ENCODE peak calls at places on chromosomes 7 and 10, in six cellular contexts. One of them, this sample, is unnamed.

GRCh38 chr7:2553831-2554581 is 1.3 kb downstream of the BRAT1 start:
- DNase-seq in IMR-90: no peak
- DNase-seq in H9: no peak
- DNase-seq in neuronal stem cell: no peak
- DNase-seq in H1: no peak
- DNase-seq in mesenchymal stem cell: no peak
- DNase-seq in this sample: no peak

GRCh38 chr7:42389697-42390096 is 152.7 kb upstream of the GLI3 start:
- DNase-seq in IMR-90: no peak
- DNase-seq in H9: no peak
- DNase-seq in neuronal stem cell: no peak
- DNase-seq in H1: no peak
- DNase-seq in mesenchymal stem cell: no peak
- DNase-seq in this sample: no peak

GRCh38 chr10:43861966-43862751 is 213.5 kb upstream of the ZNF32 start:
- DNase-seq in IMR-90: peak; percentile 96
- DNase-seq in H9: no peak
- DNase-seq in neuronal stem cell: no peak
- DNase-seq in H1: no peak
- DNase-seq in mesenchymal stem cell: peak; percentile 82
- DNase-seq in this sample: peak; percentile 31

GRCh38 chr10:7527468-7527867 is 116.6 kb upstream of the SFMBT2 start:
- DNase-seq in IMR-90: no peak
- DNase-seq in H9: no peak
- DNase-seq in neuronal stem cell: no peak
- DNase-seq in H1: no peak
- DNase-seq in mesenchymal stem cell: no peak
- DNase-seq in this sample: no peak

GRCh38 chr7:158740657-158741293 is 36.2 kb upstream of the NCAPG2 start:
- DNase-seq in IMR-90: peak; percentile 95
- DNase-seq in H9: no peak
- DNase-seq in neuronal stem cell: no peak
- DNase-seq in H1: no peak
- DNase-seq in mesenchymal stem cell: peak; percentile 94
- DNase-seq in this sample: no peak

GRCh38 chr10:30542001-30542861 is 87.3 kb downstream of the LYZL2 start:
- DNase-seq in IMR-90: no peak
- DNase-seq in H9: no peak
- DNase-seq in neuronal stem cell: no peak
- DNase-seq in H1: no peak
- DNase-seq in mesenchymal stem cell: no peak
- DNase-seq in this sample: peak; percentile 43

GRCh38 chr10:44938938-44939337 is 20.7 kb upstream of the RASSF4 start:
- DNase-seq in IMR-90: no peak
- DNase-seq in H9: no peak
- DNase-seq in neuronal stem cell: no peak
- DNase-seq in H1: no peak
- DNase-seq in mesenchymal stem cell: no peak
- DNase-seq in this sample: no peak

GRCh38 chr10:93656155-93656554 is 43.8 kb downstream of the PDE6C start:
- DNase-seq in IMR-90: no peak
- DNase-seq in H9: no peak
- DNase-seq in neuronal stem cell: no peak
- DNase-seq in H1: no peak
- DNase-seq in mesenchymal stem cell: no peak
- DNase-seq in this sample: no peak

GRCh38 chr10:92354587-92354986 is 63.6 kb downstream of the MARCHF5 start:
- DNase-seq in IMR-90: no peak
- DNase-seq in H9: no peak
- DNase-seq in neuronal stem cell: no peak
- DNase-seq in H1: no peak
- DNase-seq in mesenchymal stem cell: no peak
- DNase-seq in this sample: no peak

GRCh38 chr7:130489140-130489967 is 2.5 kb upstream of the MEST start:
- DNase-seq in IMR-90: peak; percentile 85
- DNase-seq in H9: no peak
- DNase-seq in neuronal stem cell: no peak
- DNase-seq in H1: no peak
- DNase-seq in mesenchymal stem cell: peak; percentile 78
- DNase-seq in this sample: peak; percentile 94

GRCh38 chr10:105023223-105023622 is 382.1 kb downstream of the SORCS3 start:
- DNase-seq in IMR-90: no peak
- DNase-seq in H9: no peak
- DNase-seq in neuronal stem cell: no peak
- DNase-seq in H1: no peak
- DNase-seq in mesenchymal stem cell: no peak
- DNase-seq in this sample: no peak

GRCh38 chr10:112904000-112904399 is 46.0 kb upstream of the TCF7L2 start:
- DNase-seq in IMR-90: peak; percentile 60
- DNase-seq in H9: no peak
- DNase-seq in neuronal stem cell: no peak
- DNase-seq in H1: no peak
- DNase-seq in mesenchymal stem cell: peak; percentile 10
- DNase-seq in this sample: peak; percentile 7

GRCh38 chr7:95608344-95609173 is 12.2 kb upstream of the PDK4 start:
- DNase-seq in IMR-90: peak; percentile 93
- DNase-seq in H9: peak; percentile 57
- DNase-seq in neuronal stem cell: peak; percentile 9
- DNase-seq in H1: no peak
- DNase-seq in mesenchymal stem cell: peak; percentile 99
- DNase-seq in this sample: peak; percentile 100

GRCh38 chr7:139915301-139915863 is 86.3 kb downstream of the TBXAS1 start:
- DNase-seq in IMR-90: peak; percentile 90
- DNase-seq in H9: no peak
- DNase-seq in neuronal stem cell: no peak
- DNase-seq in H1: no peak
- DNase-seq in mesenchymal stem cell: no peak
- DNase-seq in this sample: no peak

GRCh38 chr10:31770307-31770902 is 158.2 kb downstream of the ARHGAP12 start:
- DNase-seq in IMR-90: no peak
- DNase-seq in H9: no peak
- DNase-seq in neuronal stem cell: no peak
- DNase-seq in H1: no peak
- DNase-seq in mesenchymal stem cell: no peak
- DNase-seq in this sample: peak; percentile 64

GRCh38 chr10:28664369-28664740 is 13.0 kb upstream of the BAMBI start:
- DNase-seq in IMR-90: peak; percentile 79
- DNase-seq in H9: no peak
- DNase-seq in neuronal stem cell: no peak
- DNase-seq in H1: no peak
- DNase-seq in mesenchymal stem cell: peak; percentile 88
- DNase-seq in this sample: peak; percentile 63

GRCh38 chr7:7103343-7104313 is 78.7 kb upstream of the C1GALT1 start:
- DNase-seq in IMR-90: peak; percentile 74
- DNase-seq in H9: no peak
- DNase-seq in neuronal stem cell: no peak
- DNase-seq in H1: no peak
- DNase-seq in mesenchymal stem cell: peak; percentile 68
- DNase-seq in this sample: no peak

GRCh38 chr10:120897343-120897742 is 46.2 kb downstream of the WDR11 start:
- DNase-seq in IMR-90: peak; percentile 5
- DNase-seq in H9: no peak
- DNase-seq in neuronal stem cell: no peak
- DNase-seq in H1: no peak
- DNase-seq in mesenchymal stem cell: peak; percentile 30
- DNase-seq in this sample: peak; percentile 61

GRCh38 chr10:10293431-10293830 is 724.2 kb upstream of the CELF2 start:
- DNase-seq in IMR-90: no peak
- DNase-seq in H9: peak; percentile 62
- DNase-seq in neuronal stem cell: peak; percentile 20
- DNase-seq in H1: peak; percentile 9
- DNase-seq in mesenchymal stem cell: no peak
- DNase-seq in this sample: no peak

GRCh38 chr10:97426776-97427570 is 982 bp downstream of the PGAM1 start:
- DNase-seq in IMR-90: no peak
- DNase-seq in H9: no peak
- DNase-seq in neuronal stem cell: no peak
- DNase-seq in H1: no peak
- DNase-seq in mesenchymal stem cell: peak; percentile 61
- DNase-seq in this sample: peak; percentile 75

GRCh38 chr10:78515873-78516153 is 482.1 kb downstream of the RPS24 start:
- DNase-seq in IMR-90: no peak
- DNase-seq in H9: no peak
- DNase-seq in neuronal stem cell: no peak
- DNase-seq in H1: no peak
- DNase-seq in mesenchymal stem cell: no peak
- DNase-seq in this sample: no peak

GRCh38 chr7:45897042-45897690 is 8.9 kb downstream of the IGFBP1 start:
- DNase-seq in IMR-90: peak; percentile 70
- DNase-seq in H9: no peak
- DNase-seq in neuronal stem cell: no peak
- DNase-seq in H1: no peak
- DNase-seq in mesenchymal stem cell: peak; percentile 39
- DNase-seq in this sample: no peak

GRCh38 chr10:130029209-130029608 is 65.1 kb upstream of the EBF3 start:
- DNase-seq in IMR-90: no peak
- DNase-seq in H9: no peak
- DNase-seq in neuronal stem cell: no peak
- DNase-seq in H1: no peak
- DNase-seq in mesenchymal stem cell: no peak
- DNase-seq in this sample: no peak

GRCh38 chr7:351681-352480 is 61.9 kb downstream of the FOXL3 start:
- DNase-seq in IMR-90: no peak
- DNase-seq in H9: no peak
- DNase-seq in neuronal stem cell: no peak
- DNase-seq in H1: no peak
- DNase-seq in mesenchymal stem cell: no peak
- DNase-seq in this sample: no peak

DNA sequence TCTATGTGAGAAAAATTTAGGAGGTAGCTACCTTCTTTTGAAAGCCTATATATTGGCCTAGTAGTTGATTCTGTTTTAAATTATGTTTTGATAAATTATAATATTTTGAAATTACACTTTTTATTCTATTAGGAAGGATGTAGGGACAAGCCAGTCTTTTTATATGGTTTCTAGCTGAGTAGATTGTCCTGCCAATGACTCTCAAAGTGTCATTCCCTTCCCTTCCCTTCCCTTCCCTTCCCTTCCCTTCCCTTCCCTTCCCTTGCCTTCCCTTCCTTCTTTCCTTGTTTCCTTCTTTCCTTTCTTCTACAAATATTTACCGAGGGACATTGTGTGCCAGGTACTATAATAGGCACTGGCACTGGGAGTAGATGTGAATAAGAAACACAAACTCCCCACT is 99.7 kb upstream of the HDAC9 start:
- DNase-seq in IMR-90: no peak
- DNase-seq in H9: no peak
- DNase-seq in neuronal stem cell: no peak
- DNase-seq in H1: no peak
- DNase-seq in mesenchymal stem cell: no peak
- DNase-seq in this sample: no peak
- H3K14ac ChIP-seq in IMR-90: no peak overlapping the region
- H3K14ac ChIP-seq in H9: no peak overlapping the region
- H3K14ac ChIP-seq in neuronal stem cell: no peak overlapping the region
- H3K14ac ChIP-seq in H1: no peak overlapping the region
- H3K14ac ChIP-seq in mesenchymal stem cell: no peak overlapping the region
- H3K14ac ChIP-seq in this sample: no peak overlapping the region

GRCh38 chr10:102813734-102814455 is 23.3 kb downstream of the CYP17A1 start:
- DNase-seq in IMR-90: peak; percentile 37
- DNase-seq in H9: no peak
- DNase-seq in neuronal stem cell: no peak
- DNase-seq in H1: no peak
- DNase-seq in mesenchymal stem cell: no peak
- DNase-seq in this sample: peak; percentile 80
- H3K4me1 ChIP-seq in IMR-90: peaks cover 27% of the 10 kb centered on the region
- H3K4me1 ChIP-seq in H9: peaks cover 6% of the 10 kb centered on the region
- H3K4me1 ChIP-seq in neuronal stem cell: peaks cover 8% of the 10 kb centered on the region
- H3K4me1 ChIP-seq in H1: peaks cover 7% of the 10 kb centered on the region
- H3K4me1 ChIP-seq in mesenchymal stem cell: peaks cover 25% of the 10 kb centered on the region
- H3K4me1 ChIP-seq in this sample: peaks cover 30% of the 10 kb centered on the region

GRCh38 chr7:28510022-28510367 is 97.7 kb downstream of the CREB5 start:
- DNase-seq in IMR-90: no peak
- DNase-seq in H9: no peak
- DNase-seq in neuronal stem cell: no peak
- DNase-seq in H1: no peak
- DNase-seq in mesenchymal stem cell: no peak
- DNase-seq in this sample: no peak
- H3K14ac ChIP-seq in IMR-90: no peak overlapping the region
- H3K14ac ChIP-seq in H9: no peak overlapping the region
- H3K14ac ChIP-seq in neuronal stem cell: no peak overlapping the region
- H3K14ac ChIP-seq in H1: no peak overlapping the region
- H3K14ac ChIP-seq in mesenchymal stem cell: no peak overlapping the region
- H3K14ac ChIP-seq in this sample: no peak overlapping the region

GRCh38 chr10:80466724-80467326 is 12.7 kb downstream of the TSPAN14 start:
- DNase-seq in IMR-90: no peak
- DNase-seq in H9: no peak
- DNase-seq in neuronal stem cell: no peak
- DNase-seq in H1: no peak
- DNase-seq in mesenchymal stem cell: no peak
- DNase-seq in this sample: no peak

GRCh38 chr10:80463868-80464267 is 9.8 kb downstream of the TSPAN14 start:
- DNase-seq in IMR-90: no peak
- DNase-seq in H9: no peak
- DNase-seq in neuronal stem cell: no peak
- DNase-seq in H1: no peak
- DNase-seq in mesenchymal stem cell: no peak
- DNase-seq in this sample: no peak

GRCh38 chr10:80465839-80466590 is 11.9 kb downstream of the TSPAN14 start:
- DNase-seq in IMR-90: no peak
- DNase-seq in H9: no peak
- DNase-seq in neuronal stem cell: no peak
- DNase-seq in H1: no peak
- DNase-seq in mesenchymal stem cell: no peak
- DNase-seq in this sample: no peak

GRCh38 chr10:80462986-80463741 is 9.1 kb downstream of the TSPAN14 start:
- DNase-seq in IMR-90: peak; percentile 81
- DNase-seq in H9: no peak
- DNase-seq in neuronal stem cell: no peak
- DNase-seq in H1: no peak
- DNase-seq in mesenchymal stem cell: peak; percentile 84
- DNase-seq in this sample: no peak

DNA sequence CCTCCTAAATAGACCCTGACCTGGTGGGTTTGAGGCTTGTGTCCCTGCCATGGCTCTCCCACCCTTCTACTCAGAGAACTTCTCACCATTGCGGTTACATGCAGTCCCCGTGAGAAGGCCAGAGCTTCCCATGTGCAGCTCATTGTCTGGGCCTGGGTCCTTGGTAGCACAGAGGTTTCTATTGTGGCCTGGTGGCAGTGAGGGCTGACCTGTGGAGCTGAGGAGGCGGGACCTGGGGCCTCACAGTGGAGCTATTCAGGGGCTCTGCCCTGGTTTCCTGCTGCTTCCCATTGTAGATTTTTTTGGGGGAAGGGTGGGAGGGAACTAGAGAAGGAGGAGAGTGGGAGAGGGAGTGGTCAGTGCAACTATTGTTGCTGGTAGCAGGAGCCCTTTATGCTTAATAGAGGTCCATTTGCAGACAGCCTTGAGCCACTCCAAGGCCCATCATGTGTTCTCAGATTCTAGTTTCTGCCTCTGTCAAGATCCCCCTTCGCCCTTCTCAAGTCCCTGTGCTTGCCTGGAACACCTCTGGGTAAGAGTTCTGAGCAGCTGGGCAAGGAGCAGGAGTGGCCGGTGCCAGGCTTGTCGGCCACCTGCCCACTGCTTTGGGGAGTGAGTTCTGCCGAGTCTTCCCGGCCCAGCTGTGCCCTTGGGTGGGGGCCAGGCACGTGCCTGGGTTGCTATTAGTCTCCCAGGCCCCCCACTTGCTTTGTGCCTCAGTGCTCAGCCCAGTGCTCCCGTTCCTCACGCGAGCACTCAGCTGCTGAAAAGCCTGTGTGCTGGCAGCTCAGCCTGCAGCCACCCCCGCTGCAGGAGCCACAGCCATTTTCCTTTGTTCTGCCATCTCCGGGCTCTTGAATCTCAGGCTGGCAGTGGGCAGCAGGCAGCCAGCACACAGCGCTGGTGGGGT is 10.7 kb downstream of the TSPAN14 start:
- DNase-seq in IMR-90: peak; percentile 45
- DNase-seq in H9: peak; percentile 91
- DNase-seq in neuronal stem cell: peak; percentile 84
- DNase-seq in H1: peak; percentile 68
- DNase-seq in mesenchymal stem cell: no peak
- DNase-seq in this sample: no peak
- H3K4me1 ChIP-seq in IMR-90: peaks cover 41% of the 10 kb centered on the region
- H3K4me1 ChIP-seq in H9: peaks cover 33% of the 10 kb centered on the region
- H3K4me1 ChIP-seq in neuronal stem cell: peaks cover 84% of the 10 kb centered on the region
- H3K4me1 ChIP-seq in H1: peaks cover 62% of the 10 kb centered on the region
- H3K4me1 ChIP-seq in mesenchymal stem cell: peaks cover 55% of the 10 kb centered on the region
- H3K4me1 ChIP-seq in this sample: peaks cover 70% of the 10 kb centered on the region

This sample was measured in trophoblast cell.